ENCODE peak calls at places on chromosomes 5 and 9, in six cellular contexts. One of them, this sample, is unnamed.

GRCh38 chr5:141515141-141515540 is 26.3 kb downstream of the PCDHGC5 start:
- DNase-seq in M059J: no peak
- DNase-seq in GM12892: no peak
- DNase-seq in islet precursor cell: no peak
- DNase-seq in tibial artery: no peak
- DNase-seq in cardiac muscle cell: no peak
- DNase-seq in this sample: no peak

GRCh38 chr5:80250801-80251200 is 5.0 kb downstream of the SERINC5 start:
- DNase-seq in GM12892: no peak
- DNase-seq in M059J: peak; percentile 33
- DNase-seq in cardiac muscle cell: no peak
- DNase-seq in islet precursor cell: no peak
- DNase-seq in tibial artery: no peak
- DNase-seq in this sample: no peak

GRCh38 chr5:42951169-42951846 is 88.8 kb downstream of the ANXA2R start:
- DNase-seq in tibial artery: peak; percentile 40
- DNase-seq in GM12892: peak; percentile 27
- DNase-seq in M059J: peak; percentile 68
- DNase-seq in cardiac muscle cell: peak; percentile 56
- DNase-seq in islet precursor cell: no peak
- DNase-seq in this sample: peak; percentile 88

GRCh38 chr5:99032234-99033013 is 103.6 kb upstream of the CHD1 start:
- DNase-seq in GM12892: no peak
- DNase-seq in islet precursor cell: peak; percentile 64
- DNase-seq in cardiac muscle cell: peak; percentile 90
- DNase-seq in tibial artery: peak; percentile 72
- DNase-seq in M059J: peak; percentile 79
- DNase-seq in this sample: peak; percentile 32

GRCh38 chr5:61702784-61703183 is 370.7 kb downstream of the ZSWIM6 start:
- DNase-seq in M059J: peak; percentile 1
- DNase-seq in cardiac muscle cell: no peak
- DNase-seq in GM12892: no peak
- DNase-seq in tibial artery: no peak
- DNase-seq in islet precursor cell: no peak
- DNase-seq in this sample: no peak

GRCh38 chr5:72596956-72597355 is 89.7 kb upstream of the ZNF366 start:
- DNase-seq in GM12892: no peak
- DNase-seq in islet precursor cell: no peak
- DNase-seq in tibial artery: no peak
- DNase-seq in M059J: peak; percentile 21
- DNase-seq in cardiac muscle cell: peak; percentile 38
- DNase-seq in this sample: no peak

GRCh38 chr5:134554319-134555222 is 29.1 kb downstream of the JADE2 start:
- DNase-seq in tibial artery: peak; percentile 68
- DNase-seq in M059J: peak; percentile 99
- DNase-seq in GM12892: no peak
- DNase-seq in cardiac muscle cell: peak; percentile 90
- DNase-seq in islet precursor cell: peak; percentile 84
- DNase-seq in this sample: no peak

GRCh38 chr5:81397169-81397568 is 3.2 kb upstream of the ACOT12 start:
- DNase-seq in M059J: peak; percentile 61
- DNase-seq in islet precursor cell: no peak
- DNase-seq in tibial artery: no peak
- DNase-seq in cardiac muscle cell: peak; percentile 75
- DNase-seq in GM12892: no peak
- DNase-seq in this sample: no peak

GRCh38 chr5:78326930-78327329 is 32.4 kb upstream of the AP3B1 start:
- DNase-seq in tibial artery: no peak
- DNase-seq in islet precursor cell: no peak
- DNase-seq in GM12892: no peak
- DNase-seq in M059J: no peak
- DNase-seq in cardiac muscle cell: no peak
- DNase-seq in this sample: no peak

GRCh38 chr5:62317810-62318209 is 11.8 kb downstream of the KIF2A start:
- DNase-seq in tibial artery: no peak
- DNase-seq in M059J: no peak
- DNase-seq in GM12892: no peak
- DNase-seq in cardiac muscle cell: no peak
- DNase-seq in islet precursor cell: no peak
- DNase-seq in this sample: no peak

GRCh38 chr9:137402752-137403151 is 20.2 kb downstream of the EXD3 start:
- DNase-seq in M059J: no peak
- DNase-seq in tibial artery: no peak
- DNase-seq in cardiac muscle cell: no peak
- DNase-seq in islet precursor cell: no peak
- DNase-seq in GM12892: no peak
- DNase-seq in this sample: no peak

This sample was measured in immature natural killer cell.